ENCODE peak calls at places on chromosome 6, in four cellular contexts. U is dorsolateral prefrontal cortex, E is OCI-M1, N is naive B cell. V is an unnamed sample.

GRCh38 chr6:132731086-132731485 is 17.2 kb upstream of the VNN1 start:
- DNase-seq in N (no peak), U (no peak), E (no peak), V (no peak)

GRCh38 chr6:7770601-7771000 is 44.7 kb downstream of the BMP6 start:
- DNase-seq in E (no peak), N (no peak), U (no peak), V (no peak)

GRCh38 chr6:10309826-10310405 is 105.0 kb downstream of the TFAP2A start:
- DNase-seq in U (no peak), N (no peak), E (no peak), V (no peak)

GRCh38 chr6:169171951-169172350 is 81.7 kb downstream of the THBS2 start:
- DNase-seq in U (no peak), N (no peak), E (no peak), V (no peak)

GRCh38 chr6:24454452-24454851 is 34.9 kb downstream of the GPLD1 start:
- DNase-seq in U (no peak), N (no peak), E (peak; percentile 67), V (no peak)

GRCh38 chr6:169035381-169036280 is 218.0 kb downstream of the THBS2 start:
- DNase-seq in U (no peak), N (no peak), E (no peak), V (no peak)

GRCh38 chr6:15588966-15589634 is 73.7 kb downstream of the DTNBP1 start:
- DNase-seq in E (peak; percentile 17), N (no peak), U (no peak), V (no peak)

GRCh38 chr6:30556006-30556713 is at the start of gene GNL1:
- DNase-seq in N (peak; percentile 99), E (peak; percentile 96), U (peak; percentile 94), V (no peak)

GRCh38 chr6:17388365-17388764 is 5.0 kb upstream of the CAP2 start:
- DNase-seq in N (no peak), U (no peak), E (no peak), V (no peak)

GRCh38 chr6:23696946-23697345 is 429.1 kb upstream of the NRSN1 start:
- DNase-seq in E (no peak), N (no peak), U (no peak), V (no peak)

GRCh38 chr6:1496836-1497592 is 107.6 kb downstream of the FOXF2 start:
- DNase-seq in N (no peak), U (no peak), E (no peak), V (no peak)

V was measured in glomerular endothelial cell.